ENCODE peak calls at places on chromosomes 6 and 20, in seven cellular contexts. E, V, H, S, B, N and U are unnamed samples.

GRCh38 chr6:165941249-165941648 is 226.4 kb downstream of the TBXT start:
- DNase-seq in S (no peak), E (no peak), V (no peak), B (no peak), N (no peak), H (no peak), U (no peak)

GRCh38 chr20:2585811-2586210 is 49.4 kb downstream of the TMC2 start:
- DNase-seq in H (no peak), B (no peak), E (no peak), V (no peak), N (no peak), S (no peak), U (no peak)

GRCh38 chr20:49594929-49595311 is 27.0 kb upstream of the PTGIS start:
- DNase-seq in H (no peak), N (no peak), S (no peak), V (no peak), B (no peak), E (no peak), U (no peak)

GRCh38 chr20:50605136-50605535 is 86.2 kb downstream of the RIPOR3 start:
- DNase-seq in N (no peak), E (no peak), B (no peak), H (no peak), V (no peak), S (no peak), U (no peak)

GRCh38 chr20:23358923-23359572 is 2.9 kb upstream of the GZF1 start:
- DNase-seq in B (peak; percentile 68), H (no peak), N (no peak), V (no peak), S (no peak), E (no peak), U (no peak)

GRCh38 chr20:18694071-18694470 is 106.2 kb downstream of the DTD1 start:
- DNase-seq in B (no peak), S (no peak), E (no peak), H (no peak), V (no peak), N (no peak), U (no peak)

GRCh38 chr20:22499475-22500174 is 84.7 kb downstream of the FOXA2 start:
- DNase-seq in E (no peak), H (no peak), S (no peak), N (no peak), V (no peak), B (no peak), U (no peak)

GRCh38 chr6:53239526-53239925 is 90.9 kb upstream of the GCM1 start:
- DNase-seq in V (no peak), S (no peak), H (no peak), B (no peak), E (no peak), N (no peak), U (no peak)

GRCh38 chr6:132140150-132140549 is 189.0 kb upstream of the CCN2 start:
- DNase-seq in S (no peak), V (no peak), H (no peak), B (no peak), N (no peak), E (no peak), U (no peak)

GRCh38 chr20:50323777-50324604 is 133.4 kb downstream of the CEBPB start:
- DNase-seq in B (no peak), S (no peak), N (no peak), H (no peak), V (no peak), E (no peak), U (no peak)

GRCh38 chr20:25540273-25540672 is 45.1 kb downstream of the NINL start:
- DNase-seq in E (no peak), H (peak; percentile 18), N (peak; percentile 17), S (no peak), B (no peak), V (peak; percentile 37), U (peak; percentile 20)

GRCh38 chr20:32484221-32485125 is 100.7 kb downstream of the NOL4L start:
- DNase-seq in E (peak; percentile 65), V (peak; percentile 85), S (peak; percentile 37), B (peak; percentile 50), H (no peak), N (peak; percentile 32), U (no peak)

GRCh38 chr6:49553353-49553752 is 2.9 kb downstream of the C6orf141 start:
- DNase-seq in N (no peak), E (no peak), B (no peak), H (no peak), V (no peak), S (no peak), U (peak; percentile 25)

GRCh38 chr6:164007881-164008280 is 593.4 kb downstream of the QKI start:
- DNase-seq in N (no peak), V (no peak), B (no peak), H (no peak), S (no peak), E (no peak), U (no peak)

GRCh38 chr6:148874698-148875293 is 128.0 kb downstream of the UST start:
- DNase-seq in B (no peak), H (no peak), S (no peak), E (no peak), N (no peak), V (peak; percentile 19), U (no peak)

GRCh38 chr20:57223648-57224489 is 42.6 kb downstream of the BMP7 start:
- DNase-seq in B (no peak), N (no peak), S (no peak), H (no peak), V (no peak), E (no peak), U (peak; percentile 14)

GRCh38 chr6:39104528-39104927 is 10.5 kb downstream of the SAYSD1 start:
- DNase-seq in B (no peak), N (no peak), S (no peak), E (no peak), H (no peak), V (no peak), U (no peak)

GRCh38 chr6:39100358-39100757 is 14.6 kb downstream of the SAYSD1 start:
- DNase-seq in V (no peak), E (no peak), N (no peak), B (no peak), H (no peak), S (peak; percentile 9), U (no peak)

GRCh38 chr6:39102821-39103136 is 12.2 kb downstream of the SAYSD1 start:
- DNase-seq in V (no peak), S (no peak), E (no peak), B (no peak), N (no peak), H (no peak), U (no peak)

GRCh38 chr6:39107034-39107433 is 8.0 kb downstream of the SAYSD1 start:
- DNase-seq in H (no peak), B (no peak), N (no peak), E (no peak), S (no peak), V (no peak), U (no peak)

DNA sequence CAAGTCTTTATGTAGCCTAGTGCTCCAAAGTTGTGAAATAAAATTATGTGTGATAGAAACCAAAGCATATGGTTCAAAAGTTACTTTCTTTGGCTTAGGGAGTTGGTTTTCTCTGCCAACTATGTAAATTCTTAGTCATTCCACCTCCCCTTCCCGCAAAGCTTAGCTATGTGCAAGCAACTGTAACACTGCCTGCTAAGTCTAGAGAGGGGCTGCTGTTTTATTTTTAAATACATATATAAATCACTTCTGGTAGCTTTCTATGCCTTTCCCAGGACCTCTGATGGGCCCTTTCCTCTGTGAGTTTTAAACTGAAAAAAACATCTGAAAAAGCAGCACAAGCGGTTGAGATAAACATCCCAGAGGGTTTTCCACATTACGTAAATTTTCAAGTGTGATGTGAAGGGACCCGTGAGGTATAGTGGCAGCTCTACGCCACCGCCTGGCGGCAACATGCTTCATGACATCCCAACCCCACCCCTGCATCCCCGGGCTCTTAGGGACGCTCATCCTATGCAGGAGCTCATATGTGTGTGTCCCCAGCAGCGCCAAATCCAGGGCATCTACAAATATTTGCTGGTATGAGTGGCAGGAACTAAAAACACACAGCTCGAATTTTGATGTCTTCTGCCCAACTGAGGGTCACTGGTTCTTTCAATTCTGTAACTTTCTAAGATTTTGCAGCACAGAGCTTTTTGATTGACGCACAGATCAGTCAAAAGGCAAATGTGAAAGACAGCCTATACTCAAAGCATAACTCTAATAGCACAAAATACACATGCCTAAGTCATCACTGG is 12.8 kb downstream of the SAYSD1 start:
- DNase-seq in B (peak; percentile 55), N (peak; percentile 36), H (no peak), V (peak; percentile 82), E (no peak), S (no peak), U (no peak)
- TF ChIP-seq CTCF in B (no peak), N (no peak), H (no peak), V (peak; percentile 73), E (peak; percentile 37), S (no peak), U (no peak)

DNA sequence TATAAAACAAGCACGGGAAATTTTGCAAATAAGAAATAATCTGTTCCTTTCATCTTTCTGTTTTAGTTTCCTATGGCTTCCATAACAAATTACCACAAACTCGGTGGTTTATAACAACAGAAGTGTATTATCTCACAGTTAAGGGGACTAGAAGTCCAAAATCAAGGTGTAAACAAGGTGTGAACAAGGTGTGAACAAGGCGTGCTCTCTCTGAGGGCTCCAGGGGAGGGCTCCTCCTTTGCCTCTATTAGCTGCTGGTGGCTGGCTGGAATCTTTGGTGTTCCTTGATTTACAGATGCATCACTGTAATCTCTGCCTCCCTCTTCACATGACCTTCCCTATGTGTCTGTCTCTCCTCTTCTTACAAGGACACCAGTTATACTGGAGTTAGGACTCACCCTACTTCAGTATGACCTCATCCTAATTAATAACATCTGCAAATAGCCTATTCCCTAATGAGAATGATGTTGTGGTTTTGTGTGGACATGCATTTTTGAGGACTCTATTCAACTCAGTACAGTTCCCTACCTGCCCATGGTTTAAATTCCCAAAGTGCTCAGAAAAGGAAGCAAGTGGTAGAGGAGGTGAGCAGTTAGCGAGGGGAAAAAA is 17.5 kb upstream of the BMP5 start:
- DNase-seq in V (no peak), B (no peak), E (no peak), S (no peak), H (no peak), N (no peak), U (no peak)
- TF ChIP-seq CTCF in V (no peak), B (no peak), E (no peak), S (no peak), H (no peak), N (no peak), U (no peak)

DNA sequence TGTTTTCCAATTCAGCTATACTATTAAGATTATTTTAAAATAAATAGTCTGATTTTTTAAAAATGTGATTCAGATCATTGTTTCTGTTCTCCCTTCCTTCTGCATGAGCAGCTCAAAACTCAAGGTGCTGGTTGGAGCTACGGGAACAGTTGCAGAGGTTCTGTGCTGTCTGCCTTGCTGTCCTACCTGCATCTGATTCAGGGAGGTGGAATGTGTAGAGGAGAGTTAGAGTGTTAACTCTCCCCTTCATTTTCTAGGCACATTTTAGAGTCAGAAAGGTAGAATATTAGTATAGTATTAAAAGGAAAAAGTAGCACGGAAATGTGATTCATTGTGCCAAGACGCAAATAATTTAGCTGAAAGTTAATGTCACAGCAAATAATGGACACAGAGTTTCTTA is 188.1 kb upstream of the SLC35B3 start:
- DNase-seq in B (no peak), N (no peak), S (no peak), V (no peak), H (no peak), E (no peak), U (no peak)
- TF ChIP-seq CTCF in B (no peak), N (no peak), S (no peak), V (no peak), H (no peak), E (no peak), U (no peak)

GRCh38 chr6:136811261-136811660 is 11.1 kb upstream of the PEX7 start:
- DNase-seq in V (no peak), B (no peak), E (no peak), N (no peak), S (no peak), H (no peak), U (no peak)
- TF ChIP-seq CTCF in V (no peak), B (no peak), E (no peak), N (no peak), S (no peak), H (no peak), U (no peak)

GRCh38 chr20:64165866-64166600 is 1.8 kb downstream of the MYT1 start:
- DNase-seq in V (peak; percentile 56), E (peak; percentile 18), N (no peak), S (no peak), H (no peak), B (no peak), U (no peak)
- TF ChIP-seq CTCF in V (no peak), E (no peak), N (no peak), S (no peak), H (no peak), B (no peak), U (no peak)